ENCODE peak calls at places on chromosome 2, in six cellular contexts. B, U, D, X, K and L are unnamed samples.

GRCh38 chr2:107419191-107419590 is 407.5 kb upstream of the RGPD4 start:
- DNase-seq in D (no peak), X (no peak), K (no peak), B (no peak), U (no peak), L (no peak)

GRCh38 chr2:41821167-41821566 is 226.7 kb upstream of the PKDCC start:
- DNase-seq in D (no peak), X (no peak), B (no peak), U (no peak), K (no peak), L (no peak)

GRCh38 chr2:263774-264492 is at the start of gene SH3YL1:
- DNase-seq in U (peak; percentile 23), K (peak; percentile 64), X (peak; percentile 40), D (no peak), B (peak; percentile 90), L (no peak)

GRCh38 chr2:26587966-26588365 is 53.2 kb downstream of the CIB4 start:
- DNase-seq in X (no peak), D (no peak), U (peak; percentile 1), K (no peak), B (peak; percentile 26), L (no peak)

GRCh38 chr2:43133708-43134570 is 92.5 kb downstream of the ZFP36L2 start:
- DNase-seq in B (peak; percentile 77), X (no peak), U (no peak), K (no peak), D (no peak), L (no peak)

GRCh38 chr2:14567561-14567960 is 65.0 kb upstream of the LRATD1 start:
- DNase-seq in B (no peak), U (no peak), D (no peak), K (no peak), X (no peak), L (no peak)

GRCh38 chr2:53575606-53576360 is 191.8 kb upstream of the CHAC2 start:
- DNase-seq in B (no peak), U (peak; percentile 94), X (peak; percentile 6), K (peak; percentile 50), D (no peak), L (peak; percentile 7)

GRCh38 chr2:30270166-30270565 is 38.8 kb downstream of the LBH start:
- DNase-seq in K (no peak), X (no peak), U (no peak), D (no peak), B (no peak), L (no peak)

GRCh38 chr2:16462965-16463364 is 202.7 kb downstream of the CYRIA start:
- DNase-seq in B (no peak), D (no peak), U (no peak), K (no peak), X (no peak), L (no peak)

GRCh38 chr2:219739061-219739460 is 111.6 kb downstream of the SLC4A3 start:
- DNase-seq in U (no peak), D (no peak), K (no peak), X (no peak), B (no peak), L (no peak)

GRCh38 chr2:54772110-54772509 is 48.6 kb downstream of the EML6 start:
- DNase-seq in D (no peak), B (no peak), X (no peak), K (no peak), U (no peak), L (no peak)

GRCh38 chr2:60309326-60309725 is 244.1 kb downstream of the BCL11A start:
- DNase-seq in B (no peak), D (no peak), K (no peak), X (no peak), U (no peak), L (no peak)